ENCODE peak calls at places on chromosomes 16 and 17, in five cellular contexts. Z is CD4-positive, alpha-beta memory T cell; K is midbrain; G is ecto neural progenitor cell; E is fibroblast of mammary gland. T is an unnamed sample.

GRCh38 chr16:75298252-75298651 is 46.8 kb upstream of the BCAR1 start:
- DNase-seq in Z (no peak), K (no peak), G (no peak), E (no peak), T (no peak)

GRCh38 chr17:69335018-69335417 is 8.1 kb upstream of the ABCA5 start:
- DNase-seq in Z (peak; percentile 7), K (peak; percentile 5), G (no peak), E (peak; percentile 52), T (peak; percentile 73)

GRCh38 chr17:48053758-48054237 is 5.6 kb downstream of the NFE2L1 start:
- DNase-seq in Z (no peak), K (no peak), G (no peak), E (no peak), T (no peak)

GRCh38 chr16:9091867-9092281 is 430 bp downstream of the HAPSTR1 start:
- DNase-seq in Z (no peak), K (no peak), G (peak; percentile 65), E (no peak), T (peak; percentile 25)

GRCh38 chr17:6110088-6110487 is 39.9 kb downstream of the WSCD1 start:
- DNase-seq in Z (no peak), K (no peak), G (no peak), E (no peak), T (no peak)

GRCh38 chr17:21774263-21774662 is 81.9 kb downstream of the KCNJ18 start:
- DNase-seq in Z (no peak), K (no peak), G (no peak), E (no peak), T (no peak)

GRCh38 chr16:69324013-69324531 is 6.3 kb downstream of the PDF start:
- DNase-seq in Z (no peak), K (no peak), G (no peak), E (no peak), T (no peak)

GRCh38 chr16:54048994-54049929 is 237.3 kb downstream of the IRX3 start:
- DNase-seq in Z (no peak), K (no peak), G (no peak), E (no peak), T (no peak)

GRCh38 chr17:2996938-2997670 is 66.3 kb downstream of the OR1D5 start:
- DNase-seq in Z (no peak), K (no peak), G (no peak), E (no peak), T (no peak)

GRCh38 chr17:79979841-79980215 is 55.8 kb downstream of the TBC1D16 start:
- DNase-seq in Z (no peak), K (no peak), G (peak; percentile 46), E (no peak), T (no peak)

GRCh38 chr16:67092227-67092626 is 17.5 kb upstream of the PHAF1 start:
- DNase-seq in Z (no peak), K (no peak), G (no peak), E (peak; percentile 66), T (no peak)

T was measured in MM.1S.